ENCODE peak calls at places on chromosomes 4 and X, in six cellular contexts. F is activated naive CD4-positive, alpha-beta T cell; C is NCI-H1092; E is activated CD4-positive, alpha-beta T cell treated with anti-CD3 and anti-CD28 coated beads, Interleukin-2, amount 50 U/mL, for 4 hours; H is ELR; T is stimulated activated CD4-positive, alpha-beta T cell treated with anti-CD3 and anti-CD28 coated beads, Interleukin-12 subunit alpha, Interleukin-12 subunit beta, amount 100 ng/mL, for 4 hours. X is an unnamed sample.

GRCh38 chrX:131704136-131704695 is 160.3 kb downstream of the OR13H1 start:
- DNase-seq in F (no peak), E (no peak), H (peak; percentile 63), T (no peak), C (peak; percentile 91), X (no peak)

GRCh38 chrX:41382699-41383645 is 49.0 kb downstream of the DDX3X start:
- DNase-seq in F (no peak), E (no peak), H (peak; percentile 46), T (no peak), C (no peak), X (no peak)

GRCh38 chr4:157246959-157247358 is 26.4 kb downstream of the GRIA2 start:
- DNase-seq in C (no peak), E (no peak), T (no peak), H (no peak), F (no peak), X (no peak)

GRCh38 chr4:35525192-35525978 is 718.9 kb downstream of the ARAP2 start:
- DNase-seq in T (no peak), E (no peak), F (no peak), H (no peak), C (no peak), X (no peak)

GRCh38 chr4:182022899-182023298 is 220.3 kb upstream of the TENM3 start:
- DNase-seq in E (no peak), T (no peak), C (peak; percentile 62), H (no peak), F (no peak), X (no peak)

GRCh38 chr4:109801895-109802319 is at the start of gene CFI:
- DNase-seq in H (peak; percentile 23), E (no peak), T (no peak), F (no peak), C (no peak), X (no peak)

GRCh38 chr4:108375434-108375833 is 206.7 kb upstream of the LEF1 start:
- DNase-seq in C (no peak), E (no peak), H (no peak), T (no peak), F (no peak), X (no peak)

GRCh38 chr4:129239088-129239487 is 143.1 kb downstream of the C4orf33 start:
- DNase-seq in H (peak; percentile 13), E (no peak), C (no peak), T (no peak), F (no peak), X (no peak)

GRCh38 chr4:41183021-41183553 is 31.3 kb downstream of the APBB2 start:
- DNase-seq in H (no peak), E (no peak), T (no peak), F (no peak), C (no peak), X (no peak)

GRCh38 chr4:151358266-151358665 is 32.9 kb upstream of the SH3D19 start:
- DNase-seq in F (no peak), E (no peak), H (no peak), T (no peak), C (no peak), X (no peak)

GRCh38 chrX:68758671-68759070 is 70.2 kb upstream of the EFNB1 start:
- DNase-seq in E (no peak), H (no peak), C (no peak), T (no peak), F (no peak), X (no peak)

GRCh38 chrX:118961866-118962560 is 12.4 kb upstream of the LONRF3 start:
- DNase-seq in F (no peak), H (no peak), E (no peak), T (no peak), C (no peak), X (no peak)

GRCh38 chrX:69107231-69107739 is 58.0 kb downstream of the PJA1 start:
- DNase-seq in C (no peak), H (no peak), T (no peak), E (no peak), F (no peak), X (no peak)

GRCh38 chr4:146585761-146586333 is 52.8 kb upstream of the POU4F2 start:
- DNase-seq in E (no peak), C (no peak), T (no peak), F (no peak), H (peak; percentile 66), X (no peak)

GRCh38 chr4:119550857-119551532 is 77.6 kb downstream of the PDE5A start:
- DNase-seq in C (no peak), F (no peak), T (no peak), H (peak; percentile 43), E (no peak), X (no peak)

GRCh38 chr4:2671267-2671895 is 84.8 kb downstream of the TNIP2 start:
- DNase-seq in H (no peak), E (no peak), T (no peak), F (no peak), C (no peak), X (no peak)

GRCh38 chrX:63513825-63514574 is 162.9 kb upstream of the SPIN4 start:
- DNase-seq in F (no peak), H (no peak), C (no peak), E (no peak), T (no peak), X (peak; percentile 18)

GRCh38 chr4:148852092-148852699 is 410.0 kb upstream of the NR3C2 start:
- DNase-seq in F (no peak), C (no peak), H (peak; percentile 5), E (no peak), T (no peak), X (no peak)

GRCh38 chr4:184400375-184400870 is 73.9 kb downstream of the IRF2 start:
- DNase-seq in C (no peak), F (no peak), E (no peak), T (no peak), H (peak; percentile 92), X (peak; percentile 81)

GRCh38 chr4:41177016-41177415 is 37.3 kb downstream of the APBB2 start:
- DNase-seq in E (no peak), F (no peak), C (no peak), H (peak; percentile 85), T (no peak), X (no peak)

GRCh38 chr4:48639816-48640215 is 140.3 kb downstream of the FRYL start:
- DNase-seq in F (no peak), H (no peak), T (no peak), C (no peak), E (no peak), X (no peak)

GRCh38 chr4:53068755-53069154 is 206.6 kb downstream of the RASL11B start:
- DNase-seq in E (no peak), F (no peak), T (no peak), H (peak; percentile 50), C (no peak), X (no peak)

GRCh38 chr4:3745886-3746656 is 20.1 kb upstream of the ADRA2C start:
- DNase-seq in E (no peak), C (no peak), T (no peak), H (peak; percentile 20), F (no peak), X (no peak)

GRCh38 chr4:87093443-87094123 is 126.8 kb downstream of the KLHL8 start:
- DNase-seq in E (peak; percentile 31), F (peak; percentile 22), C (peak; percentile 59), H (peak; percentile 76), T (peak; percentile 12), X (no peak)

GRCh38 chr4:76364763-76365162 is 56.2 kb downstream of the CCDC158 start:
- DNase-seq in T (no peak), F (no peak), C (no peak), E (no peak), H (no peak), X (no peak)

GRCh38 chr4:1554876-1555265 is 129.2 kb downstream of the FAM53A start:
- DNase-seq in C (no peak), H (no peak), T (no peak), F (no peak), E (no peak), X (no peak)

GRCh38 chr4:52173470-52174055 is 122.5 kb downstream of the SPATA18 start:
- DNase-seq in C (no peak), H (no peak), T (no peak), F (no peak), E (no peak), X (no peak)

GRCh38 chr4:110163327-110164070 is 34.9 kb downstream of the ELOVL6 start:
- DNase-seq in C (no peak), H (peak; percentile 85), T (no peak), E (no peak), F (no peak), X (no peak)

GRCh38 chr4:185211641-185212040 is 2.2 kb downstream of the SNX25 start:
- DNase-seq in T (no peak), H (no peak), F (no peak), E (no peak), C (no peak), X (no peak)

GRCh38 chrX:135396109-135396508 is 25.6 kb upstream of the SMIM10L2A start:
- DNase-seq in E (no peak), H (peak; percentile 4), C (no peak), F (no peak), T (no peak), X (no peak)